ENCODE peak calls at places on chromosomes 6 and 20, in six cellular contexts. N is psoas muscle, D is cardiac muscle cell, S is sigmoid colon, Z is PC-3, Y is kidney. L is an unnamed sample.

GRCh38 chr6:27839303-27840081 is 72.7 kb downstream of the OR2B2 start:
- DNase-seq in Y (no peak), Z (peak; percentile 88), N (peak; percentile 36), S (no peak), D (peak; percentile 76), L (no peak)

GRCh38 chr6:125019873-125020272 is 57.6 kb downstream of the RNF217 start:
- DNase-seq in S (no peak), D (no peak), Z (no peak), Y (no peak), N (no peak), L (no peak)

GRCh38 chr6:54710430-54710829 is 136.1 kb upstream of the FAM83B start:
- DNase-seq in S (no peak), D (no peak), Z (no peak), Y (no peak), N (no peak), L (no peak)

GRCh38 chr6:88492824-88493223 is 326.7 kb upstream of the CNR1 start:
- DNase-seq in N (no peak), D (peak; percentile 53), Y (no peak), S (no peak), Z (peak; percentile 31), L (peak; percentile 34)

GRCh38 chr6:22928775-22929174 is 359.4 kb downstream of the HDGFL1 start:
- DNase-seq in N (no peak), D (no peak), Z (no peak), Y (no peak), S (no peak), L (no peak)

GRCh38 chr6:115643762-115644161 is 416.9 kb downstream of the FRK start:
- DNase-seq in S (no peak), N (no peak), Y (no peak), Z (peak; percentile 66), D (peak; percentile 66), L (peak; percentile 18)

GRCh38 chr6:56593801-56594318 is 48.8 kb downstream of the DST start:
- DNase-seq in D (peak; percentile 6), Z (no peak), Y (no peak), S (no peak), N (no peak), L (no peak)

GRCh38 chr6:106370639-106371038 is 10.1 kb downstream of the CRYBG1 start:
- DNase-seq in Y (no peak), D (no peak), S (no peak), N (no peak), Z (peak; percentile 83), L (no peak)

GRCh38 chr6:139164001-139164400 is 29.1 kb downstream of the HECA start:
- DNase-seq in Y (no peak), Z (no peak), D (no peak), N (no peak), S (no peak), L (no peak)

GRCh38 chr6:20038805-20039204 is 173.5 kb downstream of the MBOAT1 start:
- DNase-seq in N (no peak), Y (no peak), Z (no peak), S (no peak), D (no peak), L (no peak)

GRCh38 chr6:45185403-45186251 is 142.5 kb upstream of the RUNX2 start:
- DNase-seq in N (no peak), S (no peak), D (peak; percentile 27), Z (no peak), Y (no peak), L (no peak)

GRCh38 chr20:19628570-19629134 is 129.4 kb upstream of the RIN2 start:
- DNase-seq in D (peak; percentile 80), S (no peak), Z (peak; percentile 86), Y (no peak), N (no peak), L (peak; percentile 29)

GRCh38 chr6:120805267-120805666 is 529.0 kb downstream of the TBC1D32 start:
- DNase-seq in N (no peak), Y (no peak), D (peak; percentile 2), Z (peak; percentile 51), S (no peak), L (no peak)

GRCh38 chr6:170211404-170212025 is 79.4 kb downstream of the DLL1 start:
- DNase-seq in D (no peak), Z (no peak), S (no peak), N (no peak), Y (peak; percentile 60), L (no peak)

GRCh38 chr6:56244089-56244488 is 3.3 kb downstream of the COL21A1 start:
- DNase-seq in S (no peak), Y (no peak), D (no peak), Z (no peak), N (no peak), L (no peak)

GRCh38 chr6:131945971-131946370 is 5.2 kb downstream of the CCN2 start:
- DNase-seq in Y (no peak), N (no peak), Z (no peak), S (no peak), D (no peak), L (no peak)

GRCh38 chr6:14875678-14876063 is 370.2 kb upstream of the JARID2 start:
- DNase-seq in Y (no peak), S (no peak), D (no peak), N (no peak), Z (no peak), L (no peak)

GRCh38 chr20:62461157-62461556 is 14.6 kb downstream of the GATA5 start:
- DNase-seq in N (no peak), Z (no peak), Y (no peak), S (no peak), D (no peak), L (no peak)

GRCh38 chr20:13644010-13644409 is 5.3 kb upstream of the TASP1 start:
- DNase-seq in D (peak; percentile 5), S (no peak), Z (no peak), Y (no peak), N (no peak), L (peak; percentile 87)

GRCh38 chr20:24535956-24536730 is 66.7 kb downstream of the SYNDIG1 start:
- DNase-seq in Y (no peak), N (no peak), Z (no peak), D (no peak), S (no peak), L (no peak)

GRCh38 chr6:107735906-107736635 is 88.0 kb downstream of the SCML4 start:
- DNase-seq in D (no peak), S (no peak), Z (no peak), Y (no peak), N (no peak), L (no peak)

GRCh38 chr6:8829296-8829695 is 394.0 kb upstream of the SLC35B3 start:
- DNase-seq in Z (no peak), N (no peak), Y (no peak), D (no peak), S (no peak), L (no peak)

GRCh38 chr6:109743739-109744138 is 52.6 kb downstream of the FIG4 start:
- DNase-seq in S (no peak), N (no peak), D (peak; percentile 44), Z (peak; percentile 77), Y (no peak), L (peak; percentile 31)

GRCh38 chr6:134826889-134827737 is 122.8 kb downstream of the ALDH8A1 start:
- DNase-seq in Y (no peak), S (peak; percentile 89), Z (peak; percentile 68), D (peak; percentile 99), N (peak; percentile 92), L (peak; percentile 99)

GRCh38 chr6:133309579-133309978 is 68.4 kb downstream of the EYA4 start:
- DNase-seq in N (no peak), D (peak; percentile 71), S (no peak), Z (no peak), Y (no peak), L (no peak)

GRCh38 chr20:36439040-36439730 is 102.1 kb upstream of the MYL9 start:
- DNase-seq in Z (peak; percentile 78), N (peak; percentile 64), S (no peak), Y (peak; percentile 83), D (peak; percentile 69), L (peak; percentile 22)

GRCh38 chr6:75505426-75505825 is 11.8 kb upstream of the FILIP1 start:
- DNase-seq in D (no peak), N (no peak), S (no peak), Y (no peak), Z (no peak), L (no peak)

GRCh38 chr6:122947355-122947754 is 48.7 kb upstream of the CLVS2 start:
- DNase-seq in S (no peak), Z (peak; percentile 24), N (no peak), D (no peak), Y (no peak), L (peak; percentile 5)

GRCh38 chr6:119310486-119311036 is 39.0 kb downstream of the MAN1A1 start:
- DNase-seq in D (peak; percentile 20), N (no peak), Y (no peak), Z (peak; percentile 19), S (no peak), L (no peak)

GRCh38 chr6:8530775-8531435 is 95.6 kb upstream of the SLC35B3 start:
- DNase-seq in Y (no peak), D (peak; percentile 4), N (no peak), S (no peak), Z (no peak), L (no peak)

GRCh38 chr6:48474764-48475674 is 364.0 kb upstream of the PTCHD4 start:
- DNase-seq in S (no peak), D (peak; percentile 54), N (no peak), Y (no peak), Z (peak; percentile 5), L (no peak)

GRCh38 chr20:1396264-1396663 is 3.4 kb upstream of the FKBP1A start:
- DNase-seq in D (no peak), Z (peak; percentile 86), N (no peak), S (no peak), Y (no peak), L (no peak)

GRCh38 chr20:1396702-1397101 is 3.8 kb upstream of the FKBP1A start:
- DNase-seq in N (no peak), S (no peak), Z (no peak), Y (no peak), D (no peak), L (no peak)

GRCh38 chr20:1401431-1401907 is 8.6 kb upstream of the FKBP1A start:
- DNase-seq in N (no peak), Z (peak; percentile 79), D (no peak), S (no peak), Y (no peak), L (no peak)

GRCh38 chr20:1393507-1393882 is 641 bp upstream of the FKBP1A start:
- DNase-seq in S (no peak), Z (no peak), N (no peak), Y (no peak), D (no peak), L (no peak)

GRCh38 chr20:1397710-1398109 is 4.9 kb upstream of the FKBP1A start:
- DNase-seq in N (no peak), Y (no peak), D (peak; percentile 39), Z (no peak), S (no peak), L (no peak)
- TF ChIP-seq CTCF in N (no peak), Y (no peak), D (peak; percentile 39), Z (peak; percentile 35), S (no peak), L (no peak)

GRCh38 chr6:105137388-105137787 is 42.4 kb downstream of the POPDC3 start:
- DNase-seq in N (peak; percentile 25), D (peak; percentile 30), Z (no peak), Y (no peak), S (peak; percentile 68), L (no peak)
- H3K4me3 ChIP-seq in N (peak overlapping the region; percentile 84), D (peak overlapping the region; percentile 59), Z (no peak overlapping the region), Y (peak overlapping the region; percentile 52), S (peak overlapping the region; percentile 97), L (peak overlapping the region; percentile 74)

GRCh38 chr20:52313335-52313963 is 121.9 kb upstream of the ZFP64 start:
- DNase-seq in Z (peak; percentile 76), N (no peak), D (peak; percentile 68), S (no peak), Y (no peak), L (no peak)
- TF ChIP-seq CTCF in Z (peak; percentile 75), N (peak; percentile 17), D (peak; percentile 60), S (no peak), Y (peak; percentile 24), L (peak; percentile 41)

GRCh38 chr20:43681991-43682410 is 15.1 kb downstream of the MYBL2 start:
- DNase-seq in Z (no peak), D (no peak), S (no peak), Y (no peak), N (no peak), L (no peak)
- H3K4me3 ChIP-seq in Z (no peak overlapping the region), D (no peak overlapping the region), S (no peak overlapping the region), Y (no peak overlapping the region), N (no peak overlapping the region), L (no peak overlapping the region)